ENCODE peak calls at places on chromosomes 3 and 15, in four cellular contexts. O, Z, G and J are unnamed samples.

GRCh38 chr3:155026999-155027591 is 53.0 kb upstream of the MME start:
- DNase-seq in O (no peak), Z (no peak), G (peak; percentile 39), J (no peak)

GRCh38 chr3:55297706-55298105 is 189.4 kb downstream of the WNT5A start:
- DNase-seq in O (no peak), Z (no peak), G (no peak), J (no peak)

GRCh38 chr3:27533718-27534578 is 49.8 kb upstream of the SLC4A7 start:
- DNase-seq in G (peak; percentile 99), O (no peak), Z (peak; percentile 48), J (peak; percentile 88)

GRCh38 chr3:73284432-73284831 is 223.0 kb downstream of the EBLN2 start:
- DNase-seq in O (no peak), G (no peak), Z (no peak), J (no peak)

GRCh38 chr3:71461749-71462483 is 121.6 kb downstream of the FOXP1 start:
- DNase-seq in G (peak; percentile 50), Z (no peak), O (no peak), J (no peak)

GRCh38 chr3:136404056-136404455 is 153.9 kb downstream of the PCCB start:
- DNase-seq in O (no peak), G (no peak), Z (no peak), J (no peak)

GRCh38 chr3:21466491-21466890 is 284.5 kb downstream of the ZNF385D start:
- DNase-seq in G (no peak), O (no peak), Z (no peak), J (no peak)

GRCh38 chr3:20111836-20112235 is 71.6 kb downstream of the KAT2B start:
- DNase-seq in G (peak; percentile 17), O (no peak), Z (no peak), J (no peak)

GRCh38 chr15:73931441-73931840 is 5.2 kb downstream of the LOXL1 start:
- DNase-seq in G (no peak), Z (no peak), O (no peak), J (no peak)

GRCh38 chr3:277873-278272 is 81.3 kb downstream of the CHL1 start:
- DNase-seq in Z (no peak), G (no peak), O (no peak), J (no peak)

GRCh38 chr3:69164296-69164695 is 41.9 kb upstream of the LMOD3 start:
- DNase-seq in O (no peak), Z (no peak), G (no peak), J (no peak)

GRCh38 chr3:40078590-40078989 is 230.9 kb upstream of the EIF1B start:
- DNase-seq in Z (no peak), O (no peak), G (no peak), J (no peak)

GRCh38 chr3:11381563-11381962 is 109.4 kb downstream of the ATG7 start:
- DNase-seq in O (no peak), Z (no peak), G (peak; percentile 68), J (no peak)

GRCh38 chr15:99021027-99021624 is 13.5 kb upstream of the PGPEP1L start:
- DNase-seq in O (no peak), Z (no peak), G (no peak), J (no peak)

GRCh38 chr3:182490601-182491485 is 302.5 kb upstream of the ATP11B start:
- DNase-seq in G (no peak), O (no peak), Z (no peak), J (peak; percentile 7)

GRCh38 chr15:62068787-62069170 is 2.0 kb downstream of the C2CD4A start:
- DNase-seq in Z (no peak), O (no peak), G (no peak), J (no peak)

GRCh38 chr15:89323825-89324224 is 10.8 kb downstream of the POLG start:
- DNase-seq in Z (no peak), O (no peak), G (no peak), J (no peak)

GRCh38 chr15:84725001-84725491 is 9.1 kb upstream of the SEC11A start:
- DNase-seq in G (peak; percentile 15), Z (peak; percentile 71), O (no peak), J (no peak)

GRCh38 chr15:100716456-100717085 is 114.2 kb downstream of the ASB7 start:
- DNase-seq in G (no peak), Z (no peak), O (no peak), J (no peak)

GRCh38 chr3:72299823-72300222 is 514.9 kb upstream of the PROK2 start:
- DNase-seq in O (no peak), Z (no peak), G (no peak), J (no peak)

GRCh38 chr15:73049564-73050215 is 2.6 kb upstream of the NEO1 start:
- DNase-seq in G (no peak), Z (no peak), O (no peak), J (no peak)

GRCh38 chr15:88688394-88688933 is 49.6 kb downstream of the ISG20 start:
- DNase-seq in Z (no peak), G (no peak), O (no peak), J (no peak)

GRCh38 chr3:115279939-115280338 is 132.9 kb upstream of the ZBTB20 start:
- DNase-seq in Z (no peak), O (no peak), G (peak; percentile 38), J (no peak)

GRCh38 chr3:89565098-89565497 is 457.7 kb downstream of the EPHA3 start:
- DNase-seq in Z (no peak), O (no peak), G (peak; percentile 50), J (no peak)

GRCh38 chr3:197168063-197168462 is 130.3 kb downstream of the DLG1 start:
- DNase-seq in O (no peak), Z (no peak), G (no peak), J (no peak)

GRCh38 chr15:95208988-95209387 is 977.6 kb downstream of the MCTP2 start:
- DNase-seq in O (no peak), G (peak; percentile 31), Z (no peak), J (no peak)

GRCh38 chr3:59326246-59327024 is 276.6 kb upstream of the CFAP20DC start:
- DNase-seq in G (no peak), O (peak; percentile 20), Z (no peak), J (peak; percentile 2)

GRCh38 chr15:36590838-36591237 is 11.4 kb downstream of the CDIN1 start:
- DNase-seq in G (peak; percentile 96), Z (no peak), O (no peak), J (no peak)

GRCh38 chr3:152595975-152596832 is 238.7 kb upstream of the P2RY1 start:
- DNase-seq in O (peak; percentile 72), Z (peak; percentile 88), G (peak; percentile 62), J (peak; percentile 43)

GRCh38 chr15:64774556-64775523 is 549 bp downstream of the RBPMS2 start:
- DNase-seq in Z (no peak), O (peak; percentile 49), G (no peak), J (no peak)

GRCh38 chr15:30925686-30926085 is 22.0 kb downstream of the FAN1 start:
- DNase-seq in G (no peak), Z (no peak), O (no peak), J (no peak)

GRCh38 chr3:177286034-177286433 is 88.8 kb upstream of the TBL1XR1 start:
- DNase-seq in G (no peak), Z (no peak), O (no peak), J (peak; percentile 91)

GRCh38 chr3:55485208-55485791 is 1.8 kb downstream of the WNT5A start:
- DNase-seq in Z (peak; percentile 32), O (peak; percentile 65), G (peak; percentile 88), J (peak; percentile 24)

GRCh38 chr3:143121240-143122088 is 1.9 kb downstream of the CHST2 start:
- DNase-seq in O (peak; percentile 44), Z (no peak), G (peak; percentile 55), J (no peak)

GRCh38 chr3:114093596-114093995 is 37.1 kb downstream of the QTRT2 start:
- DNase-seq in Z (no peak), O (no peak), G (peak; percentile 89), J (no peak)
- H3K36me3 ChIP-seq in Z (no peaks in the 10 kb centered on the region), O (no peaks in the 10 kb centered on the region), G (peaks cover 1% of the 10 kb centered on the region), J (no peaks in the 10 kb centered on the region)

GRCh38 chr3:147413712-147414325 is 4.7 kb downstream of the ZIC1 start:
- DNase-seq in O (no peak), G (no peak), Z (no peak), J (no peak)
- TF ChIP-seq SMC3 in O (no peak), G (no peak), Z (no peak), J (no peak)

GRCh38 chr15:42130246-42130986 is 26.0 kb downstream of the PLA2G4F start:
- DNase-seq in Z (no peak), G (no peak), O (no peak), J (no peak)
- TF ChIP-seq BHLHE40 in Z (no peak), G (no peak), O (no peak), J (no peak)

DNA sequence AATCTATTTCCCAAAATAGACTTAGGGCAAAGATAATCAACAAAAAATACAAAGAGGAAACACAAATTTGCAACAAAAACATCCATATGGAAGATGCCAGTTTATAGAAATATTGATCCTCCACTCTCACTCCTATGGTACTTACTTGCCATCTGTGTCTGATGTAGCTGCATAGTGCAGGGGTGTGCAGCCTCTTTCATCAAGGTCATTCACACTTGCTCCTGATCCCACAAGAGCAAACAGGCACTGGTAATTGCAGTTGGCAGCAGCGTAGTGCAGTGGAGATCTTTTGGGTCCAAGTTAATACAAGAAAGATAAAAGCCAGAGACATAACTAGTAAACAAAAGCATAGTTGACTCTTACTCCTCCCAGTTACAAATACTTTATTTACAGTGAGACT is 90.0 kb downstream of the ANKRD28 start:
- DNase-seq in O (no peak), Z (no peak), G (no peak), J (no peak)
- H3K36me3 ChIP-seq in O (peaks cover 57% of the 10 kb centered on the region), Z (peaks cover 3% of the 10 kb centered on the region), G (peaks cover 35% of the 10 kb centered on the region), J (peaks cover 51% of the 10 kb centered on the region)

DNA sequence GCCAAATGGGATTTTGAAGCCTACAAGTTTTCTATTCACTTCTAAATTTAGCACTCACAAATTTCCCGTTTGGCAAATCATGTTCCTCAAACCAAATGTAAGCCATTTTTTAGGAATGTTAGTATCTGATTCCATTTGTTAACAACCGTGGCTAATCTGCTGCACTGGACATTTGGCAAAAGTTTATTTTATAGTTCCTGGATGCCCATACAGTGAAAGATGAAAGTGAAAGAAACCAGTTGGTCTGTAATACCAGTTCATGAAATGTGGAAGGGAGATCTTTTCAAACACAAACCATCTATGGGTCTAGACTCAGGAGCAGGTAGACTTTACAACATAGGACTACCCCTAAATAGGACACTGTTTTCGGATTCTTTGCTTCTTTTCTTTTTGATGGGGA is 133.9 kb upstream of the GMNC start:
- DNase-seq in Z (no peak), G (peak; percentile 1), O (no peak), J (no peak)
- TF ChIP-seq SMC3 in Z (no peak), G (no peak), O (no peak), J (no peak)

GRCh38 chr3:179288845-179289244 is 34.0 kb upstream of the ZNF639 start:
- DNase-seq in G (no peak), Z (no peak), O (peak; percentile 38), J (no peak)
- TF ChIP-seq BHLHE40 in G (no peak), Z (no peak), O (no peak), J (no peak)

DNA sequence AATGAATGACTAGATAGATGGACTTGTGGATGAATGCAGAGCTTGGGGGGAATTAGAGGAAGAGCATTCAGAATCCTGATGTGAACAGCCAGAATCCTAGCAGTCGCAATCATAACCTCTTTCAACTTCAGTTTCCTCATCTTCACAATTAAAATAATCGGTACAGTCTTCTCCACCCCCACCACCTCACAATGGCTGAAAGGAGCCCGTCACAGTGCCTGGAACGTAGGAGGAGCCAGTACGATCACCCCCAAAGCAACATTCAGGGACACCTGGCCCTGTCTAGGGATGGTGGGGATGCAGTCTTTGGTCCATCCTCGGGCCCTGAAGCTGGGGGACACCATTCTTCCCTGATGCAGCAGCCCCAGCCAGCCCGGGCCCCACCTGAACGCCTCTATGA is 80.4 kb upstream of the RPL32 start:
- DNase-seq in Z (no peak), G (peak; percentile 23), O (no peak), J (no peak)
- H3K36me3 ChIP-seq in Z (peaks cover 49% of the 10 kb centered on the region), G (peaks cover 47% of the 10 kb centered on the region), O (peaks cover 81% of the 10 kb centered on the region), J (peaks cover 50% of the 10 kb centered on the region)